ENCODE peak calls at places on chromosomes 4 and X, in six cellular contexts. One of them, this sample, is unnamed.

GRCh38 chr4:48752726-48753125 is 27.4 kb downstream of the FRYL start:
- DNase-seq in suprapubic skin: no peak
- DNase-seq in ovary: no peak
- DNase-seq in transverse colon: no peak
- DNase-seq in A549: no peak
- DNase-seq in tibial nerve: no peak
- DNase-seq in this sample: no peak

GRCh38 chr4:41132055-41132683 is 82.2 kb downstream of the APBB2 start:
- DNase-seq in transverse colon: peak; percentile 48
- DNase-seq in tibial nerve: no peak
- DNase-seq in A549: no peak
- DNase-seq in ovary: no peak
- DNase-seq in suprapubic skin: no peak
- DNase-seq in this sample: no peak

GRCh38 chrX:71292669-71293379 is 8.7 kb upstream of the ITGB1BP2 start:
- DNase-seq in ovary: no peak
- DNase-seq in suprapubic skin: no peak
- DNase-seq in tibial nerve: no peak
- DNase-seq in transverse colon: no peak
- DNase-seq in A549: no peak
- DNase-seq in this sample: no peak

GRCh38 chr4:3709846-3710441 is 56.2 kb upstream of the ADRA2C start:
- DNase-seq in transverse colon: no peak
- DNase-seq in A549: no peak
- DNase-seq in suprapubic skin: peak; percentile 63
- DNase-seq in tibial nerve: no peak
- DNase-seq in ovary: no peak
- DNase-seq in this sample: peak; percentile 36

GRCh38 chr4:10240691-10241090 is 124.1 kb upstream of the WDR1 start:
- DNase-seq in ovary: no peak
- DNase-seq in suprapubic skin: no peak
- DNase-seq in A549: no peak
- DNase-seq in transverse colon: no peak
- DNase-seq in tibial nerve: no peak
- DNase-seq in this sample: no peak

GRCh38 chr4:158319880-158320279 is 109.6 kb downstream of the TMEM144 start:
- DNase-seq in A549: no peak
- DNase-seq in ovary: no peak
- DNase-seq in suprapubic skin: no peak
- DNase-seq in tibial nerve: no peak
- DNase-seq in transverse colon: no peak
- DNase-seq in this sample: no peak

GRCh38 chr4:165663411-165663810 is 209.6 kb upstream of the TLL1 start:
- DNase-seq in suprapubic skin: no peak
- DNase-seq in transverse colon: no peak
- DNase-seq in tibial nerve: no peak
- DNase-seq in ovary: no peak
- DNase-seq in A549: no peak
- DNase-seq in this sample: no peak

GRCh38 chrX:17680732-17681413 is 56.4 kb upstream of the SCML1 start:
- DNase-seq in suprapubic skin: no peak
- DNase-seq in A549: no peak
- DNase-seq in tibial nerve: no peak
- DNase-seq in transverse colon: no peak
- DNase-seq in ovary: no peak
- DNase-seq in this sample: no peak

GRCh38 chr4:78004270-78004669 is 52.9 kb upstream of the FRAS1 start:
- DNase-seq in suprapubic skin: no peak
- DNase-seq in ovary: no peak
- DNase-seq in transverse colon: no peak
- DNase-seq in tibial nerve: no peak
- DNase-seq in A549: no peak
- DNase-seq in this sample: no peak

GRCh38 chr4:18021470-18021719 is 160 bp downstream of the LCORL start:
- DNase-seq in ovary: no peak
- DNase-seq in suprapubic skin: no peak
- DNase-seq in transverse colon: no peak
- DNase-seq in tibial nerve: no peak
- DNase-seq in A549: no peak
- DNase-seq in this sample: no peak

GRCh38 chrX:103831803-103832544 is at the start of gene RAB9B:
- DNase-seq in suprapubic skin: peak; percentile 67
- DNase-seq in transverse colon: peak; percentile 68
- DNase-seq in tibial nerve: peak; percentile 36
- DNase-seq in ovary: peak; percentile 84
- DNase-seq in A549: no peak
- DNase-seq in this sample: peak; percentile 64

GRCh38 chrX:24647257-24648058 is at the start of gene PCYT1B:
- DNase-seq in A549: no peak
- DNase-seq in ovary: peak; percentile 68
- DNase-seq in transverse colon: peak; percentile 40
- DNase-seq in suprapubic skin: peak; percentile 81
- DNase-seq in tibial nerve: peak; percentile 19
- DNase-seq in this sample: peak; percentile 83

GRCh38 chr4:125529071-125529470 is 214.3 kb downstream of the FAT4 start:
- DNase-seq in transverse colon: no peak
- DNase-seq in tibial nerve: no peak
- DNase-seq in ovary: no peak
- DNase-seq in A549: no peak
- DNase-seq in suprapubic skin: no peak
- DNase-seq in this sample: no peak

GRCh38 chrX:153845842-153846241 is 15.5 kb upstream of the PDZD4 start:
- DNase-seq in suprapubic skin: no peak
- DNase-seq in tibial nerve: no peak
- DNase-seq in transverse colon: no peak
- DNase-seq in A549: no peak
- DNase-seq in ovary: no peak
- DNase-seq in this sample: no peak

GRCh38 chr4:68451246-68452211 is 4.3 kb downstream of the TMPRSS11E start:
- DNase-seq in ovary: no peak
- DNase-seq in transverse colon: no peak
- DNase-seq in suprapubic skin: no peak
- DNase-seq in tibial nerve: no peak
- DNase-seq in A549: no peak
- DNase-seq in this sample: no peak

GRCh38 chr4:99945718-99946345 is 586 bp downstream of the DNAJB14 start:
- DNase-seq in ovary: no peak
- DNase-seq in transverse colon: no peak
- DNase-seq in A549: no peak
- DNase-seq in suprapubic skin: no peak
- DNase-seq in tibial nerve: no peak
- DNase-seq in this sample: peak; percentile 30

GRCh38 chr4:99947190-99947578 is 766 bp upstream of the DNAJB14 start:
- DNase-seq in transverse colon: no peak
- DNase-seq in suprapubic skin: no peak
- DNase-seq in A549: no peak
- DNase-seq in ovary: no peak
- DNase-seq in tibial nerve: no peak
- DNase-seq in this sample: no peak

GRCh38 chr4:99943904-99944437 is 2.4 kb downstream of the DNAJB14 start:
- DNase-seq in transverse colon: no peak
- DNase-seq in suprapubic skin: no peak
- DNase-seq in ovary: no peak
- DNase-seq in A549: no peak
- DNase-seq in tibial nerve: no peak
- DNase-seq in this sample: no peak

GRCh38 chr4:99947608-99948007 is 1.2 kb upstream of the DNAJB14 start:
- DNase-seq in A549: no peak
- DNase-seq in suprapubic skin: no peak
- DNase-seq in ovary: no peak
- DNase-seq in transverse colon: no peak
- DNase-seq in tibial nerve: no peak
- DNase-seq in this sample: no peak

GRCh38 chr4:99946346-99947189 is at the start of gene DNAJB14:
- DNase-seq in ovary: peak; percentile 61
- DNase-seq in suprapubic skin: peak; percentile 83
- DNase-seq in A549: no peak
- DNase-seq in transverse colon: peak; percentile 85
- DNase-seq in tibial nerve: peak; percentile 60
- DNase-seq in this sample: peak; percentile 96
- H3K4me1 ChIP-seq in ovary: peaks cover 3% of the 10 kb centered on the region
- H3K4me1 ChIP-seq in suprapubic skin: peaks cover 41% of the 10 kb centered on the region
- H3K4me1 ChIP-seq in A549: peaks cover 24% of the 10 kb centered on the region
- H3K4me1 ChIP-seq in transverse colon: peaks cover 17% of the 10 kb centered on the region
- H3K4me1 ChIP-seq in tibial nerve: no peaks in the 10 kb centered on the region
- H3K4me1 ChIP-seq in this sample: peaks cover 58% of the 10 kb centered on the region

DNA sequence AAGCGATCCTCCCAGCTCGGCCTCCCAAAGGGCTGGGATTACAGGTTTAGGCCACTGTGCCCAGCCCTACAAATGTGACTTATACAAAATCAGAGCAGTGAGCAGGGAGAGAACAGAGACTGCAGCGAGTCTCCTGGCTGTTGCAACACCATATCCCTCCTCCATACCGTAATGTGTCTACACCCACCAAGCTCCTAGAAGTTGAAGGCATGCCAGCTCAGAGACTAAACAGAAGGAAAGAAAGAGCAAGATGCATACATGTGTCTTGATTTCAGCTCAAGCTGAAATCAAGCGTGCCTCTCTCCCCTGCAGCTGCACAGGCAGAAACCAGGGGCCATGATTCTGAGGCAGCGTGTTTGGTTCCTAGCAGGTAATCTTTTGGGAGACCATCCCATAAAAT is 34.7 kb downstream of the AFAP1 start:
- DNase-seq in suprapubic skin: no peak
- DNase-seq in A549: no peak
- DNase-seq in tibial nerve: no peak
- DNase-seq in transverse colon: no peak
- DNase-seq in ovary: peak; percentile 35
- DNase-seq in this sample: no peak
- TF ChIP-seq POLR2A in suprapubic skin: no peak
- TF ChIP-seq POLR2A in A549: no peak
- TF ChIP-seq POLR2A in tibial nerve: no peak
- TF ChIP-seq POLR2A in transverse colon: no peak
- TF ChIP-seq POLR2A in ovary: no peak
- TF ChIP-seq POLR2A in this sample: no peak

GRCh38 chr4:38230121-38230728 is 270.0 kb downstream of the PTTG2 start:
- DNase-seq in A549: no peak
- DNase-seq in suprapubic skin: no peak
- DNase-seq in ovary: no peak
- DNase-seq in transverse colon: peak; percentile 82
- DNase-seq in tibial nerve: no peak
- DNase-seq in this sample: no peak

GRCh38 chr4:38233727-38234478 is 273.7 kb downstream of the PTTG2 start:
- DNase-seq in transverse colon: no peak
- DNase-seq in tibial nerve: no peak
- DNase-seq in ovary: no peak
- DNase-seq in suprapubic skin: no peak
- DNase-seq in A549: no peak
- DNase-seq in this sample: peak; percentile 44

GRCh38 chr4:38232741-38233140 is 272.5 kb downstream of the PTTG2 start:
- DNase-seq in tibial nerve: no peak
- DNase-seq in A549: no peak
- DNase-seq in transverse colon: no peak
- DNase-seq in suprapubic skin: no peak
- DNase-seq in ovary: no peak
- DNase-seq in this sample: no peak

GRCh38 chr4:38231626-38232025 is 271.4 kb downstream of the PTTG2 start:
- DNase-seq in tibial nerve: no peak
- DNase-seq in A549: no peak
- DNase-seq in suprapubic skin: no peak
- DNase-seq in ovary: no peak
- DNase-seq in transverse colon: peak; percentile 83
- DNase-seq in this sample: no peak

GRCh38 chr4:38230821-38231583 is 270.8 kb downstream of the PTTG2 start:
- DNase-seq in transverse colon: no peak
- DNase-seq in tibial nerve: no peak
- DNase-seq in A549: no peak
- DNase-seq in ovary: no peak
- DNase-seq in suprapubic skin: no peak
- DNase-seq in this sample: no peak
- TF ChIP-seq EP300 in transverse colon: no peak
- TF ChIP-seq EP300 in tibial nerve: no peak
- TF ChIP-seq EP300 in A549: no peak
- TF ChIP-seq EP300 in ovary: no peak
- TF ChIP-seq EP300 in suprapubic skin: no peak
- TF ChIP-seq EP300 in this sample: no peak

GRCh38 chr4:108535757-108536156 is 84.6 kb upstream of the RPL34 start:
- DNase-seq in suprapubic skin: no peak
- DNase-seq in tibial nerve: no peak
- DNase-seq in transverse colon: no peak
- DNase-seq in ovary: no peak
- DNase-seq in A549: no peak
- DNase-seq in this sample: no peak
- H3K4me1 ChIP-seq in suprapubic skin: no peaks in the 10 kb centered on the region
- H3K4me1 ChIP-seq in tibial nerve: no peaks in the 10 kb centered on the region
- H3K4me1 ChIP-seq in transverse colon: no peaks in the 10 kb centered on the region
- H3K4me1 ChIP-seq in ovary: no peaks in the 10 kb centered on the region
- H3K4me1 ChIP-seq in A549: no peaks in the 10 kb centered on the region
- H3K4me1 ChIP-seq in this sample: no peaks in the 10 kb centered on the region

GRCh38 chr4:72567036-72567435 is 2.0 kb downstream of the ADAMTS3 start:
- DNase-seq in ovary: no peak
- DNase-seq in transverse colon: no peak
- DNase-seq in tibial nerve: no peak
- DNase-seq in A549: no peak
- DNase-seq in suprapubic skin: no peak
- DNase-seq in this sample: no peak

GRCh38 chr4:72569719-72570235 is 756 bp upstream of the ADAMTS3 start:
- DNase-seq in A549: no peak
- DNase-seq in suprapubic skin: no peak
- DNase-seq in tibial nerve: no peak
- DNase-seq in ovary: peak; percentile 61
- DNase-seq in transverse colon: no peak
- DNase-seq in this sample: no peak

GRCh38 chr4:72567821-72568620 is 1.0 kb downstream of the ADAMTS3 start:
- DNase-seq in ovary: peak; percentile 86
- DNase-seq in transverse colon: peak; percentile 32
- DNase-seq in A549: peak; percentile 40
- DNase-seq in suprapubic skin: peak; percentile 85
- DNase-seq in tibial nerve: peak; percentile 21
- DNase-seq in this sample: peak; percentile 87

GRCh38 chr4:72571337-72571736 is 2.3 kb upstream of the ADAMTS3 start:
- DNase-seq in ovary: no peak
- DNase-seq in transverse colon: no peak
- DNase-seq in suprapubic skin: no peak
- DNase-seq in tibial nerve: no peak
- DNase-seq in A549: no peak
- DNase-seq in this sample: no peak

GRCh38 chr4:72568959-72569718 is at the start of gene ADAMTS3:
- DNase-seq in suprapubic skin: peak; percentile 80
- DNase-seq in A549: peak; percentile 14
- DNase-seq in tibial nerve: no peak
- DNase-seq in ovary: peak; percentile 83
- DNase-seq in transverse colon: peak; percentile 40
- DNase-seq in this sample: peak; percentile 89
- TF ChIP-seq POLR2A in suprapubic skin: no peak
- TF ChIP-seq POLR2A in A549: no peak
- TF ChIP-seq POLR2A in tibial nerve: no peak
- TF ChIP-seq POLR2A in ovary: peak; percentile 68
- TF ChIP-seq POLR2A in transverse colon: no peak
- TF ChIP-seq POLR2A in this sample: peak; percentile 46